ENCODE peak calls at places on chromosomes 16 and 17, in ten cellular contexts. V is body of pancreas, Z is stomach, L is thyroid gland, M is heart left ventricle, B is IMR-90, H is uterus, F is A549, N is lower leg skin, X is prostate gland. W is an unnamed sample.

GRCh38 chr16:69311533-69312388 is 611 bp downstream of the VPS4A start:
- DNase-seq in V (peak; percentile 45), Z (peak; percentile 40), L (peak; percentile 41), M (peak; percentile 34), B (no peak), H (no peak), F (peak; percentile 58), N (no peak), X (no peak), W (peak; percentile 30)

GRCh38 chr17:71959129-71959528 is 161.7 kb upstream of the SOX9 start:
- DNase-seq in V (no peak), Z (no peak), L (no peak), M (no peak), B (peak; percentile 8), H (no peak), F (peak; percentile 31), N (no peak), X (no peak), W (no peak)

GRCh38 chr16:4660454-4661007 is 32.8 kb upstream of the NUDT16L1 start:
- DNase-seq in V (peak; percentile 64), Z (peak; percentile 70), L (peak; percentile 100), M (peak; percentile 69), B (peak; percentile 60), H (peak; percentile 71), F (no peak), N (no peak), X (no peak), W (no peak)

GRCh38 chr16:57725976-57726375 is 9.6 kb upstream of the KATNB1 start:
- DNase-seq in V (no peak), Z (no peak), L (no peak), M (no peak), B (no peak), H (no peak), F (no peak), N (no peak), X (no peak), W (no peak)

GRCh38 chr16:17166095-17166494 is 304.7 kb downstream of the XYLT1 start:
- DNase-seq in V (no peak), Z (no peak), L (no peak), M (no peak), B (peak; percentile 14), H (no peak), F (no peak), N (no peak), X (no peak), W (no peak)

GRCh38 chr16:53504161-53504663 is 1.2 kb upstream of the AKTIP start:
- DNase-seq in V (peak; percentile 65), Z (peak; percentile 36), L (no peak), M (peak; percentile 68), B (peak; percentile 31), H (peak; percentile 59), F (peak; percentile 36), N (peak; percentile 60), X (peak; percentile 33), W (peak; percentile 63)

GRCh38 chr17:76078859-76079576 is at the start of gene ZACN:
- DNase-seq in V (no peak), Z (no peak), L (no peak), M (no peak), B (no peak), H (no peak), F (no peak), N (no peak), X (no peak), W (no peak)

GRCh38 chr16:81729451-81729850 is 49.6 kb upstream of the PLCG2 start:
- DNase-seq in V (no peak), Z (no peak), L (no peak), M (no peak), B (no peak), H (no peak), F (no peak), N (no peak), X (no peak), W (no peak)

GRCh38 chr17:63042443-63042842 is 76.4 kb downstream of the TANC2 start:
- DNase-seq in V (no peak), Z (no peak), L (no peak), M (no peak), B (no peak), H (no peak), F (no peak), N (no peak), X (no peak), W (no peak)

GRCh38 chr17:8421571-8421970 is 14.1 kb upstream of the NDEL1 start:
- DNase-seq in V (no peak), Z (no peak), L (no peak), M (no peak), B (no peak), H (no peak), F (peak; percentile 27), N (no peak), X (no peak), W (no peak)

GRCh38 chr17:75821552-75821951 is 22.7 kb downstream of the UNC13D start:
- DNase-seq in V (no peak), Z (no peak), L (no peak), M (no peak), B (no peak), H (no peak), F (no peak), N (no peak), X (no peak), W (no peak)

GRCh38 chr16:56912746-56913703 is 18.9 kb upstream of the HERPUD1 start:
- DNase-seq in V (no peak), Z (no peak), L (no peak), M (no peak), B (peak; percentile 83), H (no peak), F (no peak), N (no peak), X (no peak), W (peak; percentile 68)

GRCh38 chr16:55817236-55817912 is 15.5 kb downstream of the CES1 start:
- DNase-seq in V (no peak), Z (no peak), L (no peak), M (no peak), B (no peak), H (no peak), F (no peak), N (no peak), X (no peak), W (no peak)

GRCh38 chr16:3601614-3602319 is 9.6 kb downstream of the SLX4 start:
- DNase-seq in V (no peak), Z (no peak), L (no peak), M (no peak), B (no peak), H (no peak), F (no peak), N (no peak), X (no peak), W (no peak)
- TF ChIP-seq POLR2A in V (no peak), Z (no peak), L (no peak), M (no peak), B (no peak), H (no peak), F (no peak), N (no peak), X (no peak), W (no peak)

GRCh38 chr17:3594976-3595375 is 14.2 kb downstream of the TRPV1 start:
- DNase-seq in V (no peak), Z (no peak), L (no peak), M (no peak), B (no peak), H (no peak), F (no peak), N (no peak), X (no peak), W (no peak)

GRCh38 chr17:3600529-3601205 is 8.5 kb downstream of the TRPV1 start:
- DNase-seq in V (no peak), Z (no peak), L (no peak), M (no peak), B (no peak), H (no peak), F (no peak), N (no peak), X (no peak), W (no peak)

GRCh38 chr17:3596804-3597464 is 12.3 kb downstream of the TRPV1 start:
- DNase-seq in V (no peak), Z (no peak), L (no peak), M (no peak), B (no peak), H (no peak), F (no peak), N (no peak), X (no peak), W (no peak)

GRCh38 chr17:3594056-3594810 is 15.0 kb downstream of the TRPV1 start:
- DNase-seq in V (no peak), Z (no peak), L (peak; percentile 62), M (no peak), B (peak; percentile 84), H (no peak), F (no peak), N (no peak), X (no peak), W (no peak)

GRCh38 chr17:3598078-3598477 is 11.1 kb downstream of the TRPV1 start:
- DNase-seq in V (no peak), Z (no peak), L (no peak), M (no peak), B (no peak), H (no peak), F (no peak), N (no peak), X (no peak), W (no peak)
- H3K4me3 ChIP-seq in V (no peak overlapping the region), Z (no peak overlapping the region), L (no peak overlapping the region), M (no peak overlapping the region), B (no peak overlapping the region), H (no peak overlapping the region), F (no peak overlapping the region), N (no peak overlapping the region), X (no peak overlapping the region), W (no peak overlapping the region)

DNA sequence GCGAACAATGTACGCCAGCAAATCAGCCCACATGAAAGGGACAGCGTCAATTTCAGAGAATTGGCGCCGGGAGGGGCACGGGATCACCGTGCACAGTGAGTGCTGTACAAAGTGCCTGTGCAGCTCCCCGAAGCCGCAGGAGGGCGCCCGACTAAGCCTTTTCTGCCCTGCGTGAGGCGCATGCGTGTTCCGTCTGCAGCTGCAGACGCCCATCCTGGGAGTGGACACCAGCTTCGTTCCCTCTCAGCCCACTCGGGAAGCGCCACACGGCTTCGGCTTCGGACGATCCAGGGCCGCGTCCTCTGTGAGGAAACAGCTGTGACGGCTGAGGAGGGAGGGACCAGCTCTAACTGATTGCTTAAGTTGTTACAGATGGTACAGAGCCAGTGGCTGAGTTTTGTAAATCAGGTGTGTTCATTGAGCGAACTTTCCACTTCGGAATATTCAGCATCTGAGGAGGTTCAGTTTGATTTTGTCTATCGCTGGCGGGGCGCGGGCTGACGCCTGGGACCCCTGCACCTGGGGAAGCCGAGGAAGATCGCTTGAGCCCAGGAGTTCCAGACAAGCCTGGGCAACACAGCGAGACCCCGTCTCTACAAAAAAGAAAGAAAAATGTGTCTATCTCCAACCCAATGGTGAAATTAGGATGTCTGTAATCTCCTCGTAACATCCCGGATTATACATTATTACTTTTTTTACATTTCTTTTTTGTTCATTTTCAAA is 15.4 kb upstream of the ZNF287 start:
- DNase-seq in V (peak; percentile 95), Z (peak; percentile 94), L (peak; percentile 94), M (peak; percentile 92), B (peak; percentile 74), H (peak; percentile 93), F (peak; percentile 92), N (peak; percentile 90), X (peak; percentile 87), W (peak; percentile 83)
- TF ChIP-seq POLR2A in V (peak; percentile 46), Z (no peak), L (peak; percentile 49), M (peak; percentile 37), B (no peak), H (peak; percentile 14), F (peak; percentile 61), N (no peak), X (peak; percentile 37), W (no peak)

GRCh38 chr17:18005496-18005895 is 32.8 kb downstream of the DRC3 start:
- DNase-seq in V (no peak), Z (no peak), L (no peak), M (no peak), B (no peak), H (no peak), F (no peak), N (no peak), X (no peak), W (no peak)
- H3K4me3 ChIP-seq in V (no peak overlapping the region), Z (no peak overlapping the region), L (no peak overlapping the region), M (no peak overlapping the region), B (no peak overlapping the region), H (no peak overlapping the region), F (no peak overlapping the region), N (no peak overlapping the region), X (no peak overlapping the region), W (no peak overlapping the region)